ENCODE peak calls at places on chromosomes 1 and 21, in four cellular contexts. One of them, this sample, is unnamed. For H3K4me1, the result is how much of the 10 kb centered on the place peaks cover.

GRCh38 chr1:2479186-2479585 is 3.1 kb downstream of the PLCH2 start:
- DNase-seq in HCT116: no peak
- DNase-seq in neural progenitor cell: no peak
- DNase-seq in lung: no peak
- DNase-seq in this sample: no peak

GRCh38 chr1:18256318-18257235 is 149.0 kb downstream of the IGSF21 start:
- DNase-seq in HCT116: no peak
- DNase-seq in neural progenitor cell: peak
- DNase-seq in lung: peak
- DNase-seq in this sample: no peak

GRCh38 chr1:176717052-176717754 is 254.2 kb downstream of the PAPPA2 start:
- DNase-seq in HCT116: no peak
- DNase-seq in neural progenitor cell: no peak
- DNase-seq in lung: no peak
- DNase-seq in this sample: no peak

GRCh38 chr21:29333355-29333746 is 34.6 kb downstream of the BACH1 start:
- DNase-seq in HCT116: no peak
- DNase-seq in neural progenitor cell: no peak
- DNase-seq in lung: no peak
- DNase-seq in this sample: no peak

GRCh38 chr21:38505654-38506523 is 7.6 kb upstream of the ERG start:
- DNase-seq in HCT116: peak
- DNase-seq in neural progenitor cell: peak
- DNase-seq in lung: no peak
- DNase-seq in this sample: no peak

GRCh38 chr1:58864654-58865053 is 80.8 kb upstream of the JUN start:
- DNase-seq in HCT116: no peak
- DNase-seq in neural progenitor cell: no peak
- DNase-seq in lung: no peak
- DNase-seq in this sample: no peak

GRCh38 chr1:223747838-223748335 is 35.5 kb downstream of the CAPN2 start:
- DNase-seq in HCT116: no peak
- DNase-seq in neural progenitor cell: no peak
- DNase-seq in lung: peak
- DNase-seq in this sample: no peak

GRCh38 chr21:38343691-38344090 is 86.9 kb downstream of the KCNJ15 start:
- DNase-seq in HCT116: no peak
- DNase-seq in neural progenitor cell: no peak
- DNase-seq in lung: peak
- DNase-seq in this sample: peak

GRCh38 chr1:81007024-81007423 is 793.7 kb upstream of the ADGRL2 start:
- DNase-seq in HCT116: no peak
- DNase-seq in neural progenitor cell: no peak
- DNase-seq in lung: no peak
- DNase-seq in this sample: no peak

GRCh38 chr1:99146129-99146848 is 118.0 kb upstream of the PLPPR4 start:
- DNase-seq in HCT116: no peak
- DNase-seq in neural progenitor cell: no peak
- DNase-seq in lung: no peak
- DNase-seq in this sample: no peak

GRCh38 chr1:30166194-30166593 is 557.2 kb downstream of the MATN1 start:
- DNase-seq in HCT116: no peak
- DNase-seq in neural progenitor cell: no peak
- DNase-seq in lung: no peak
- DNase-seq in this sample: no peak

DNA sequence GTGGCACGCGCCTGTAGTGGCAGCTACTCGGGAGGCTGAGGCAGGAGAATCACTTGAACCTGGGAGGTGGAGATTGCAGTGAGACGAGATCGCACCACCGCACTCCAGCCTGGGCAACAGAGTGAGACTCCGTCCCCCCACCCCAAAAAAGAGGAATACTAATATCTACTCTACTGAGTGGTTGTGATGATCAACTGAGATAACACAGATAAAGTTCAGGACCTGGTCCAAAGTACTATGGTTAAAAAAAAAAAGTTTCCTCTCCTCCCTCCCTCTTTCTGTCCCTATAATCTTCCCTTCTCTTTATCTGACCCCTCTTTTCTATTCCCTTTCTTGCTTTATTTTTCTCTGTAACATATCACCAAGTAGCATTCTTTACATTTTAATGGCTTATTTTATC is 4.0 kb upstream of the RORC start:
- DNase-seq in HCT116: no peak
- DNase-seq in neural progenitor cell: no peak
- DNase-seq in lung: no peak
- DNase-seq in this sample: no peak
- H3K4me1 ChIP-seq in HCT116: half or more
- H3K4me1 ChIP-seq in neural progenitor cell: under half
- H3K4me1 ChIP-seq in lung: under half
- H3K4me1 ChIP-seq in this sample: under half

GRCh38 chr1:155205969-155206593 is 1.6 kb downstream of the THBS3 start:
- DNase-seq in HCT116: no peak
- DNase-seq in neural progenitor cell: no peak
- DNase-seq in lung: no peak
- DNase-seq in this sample: no peak

GRCh38 chr1:155208406-155208655 is 164 bp upstream of the MTX1 start:
- DNase-seq in HCT116: no peak
- DNase-seq in neural progenitor cell: no peak
- DNase-seq in lung: no peak
- DNase-seq in this sample: no peak

GRCh38 chr1:155208656-155209372 is at the start of gene MTX1:
- DNase-seq in HCT116: no peak
- DNase-seq in neural progenitor cell: peak
- DNase-seq in lung: peak
- DNase-seq in this sample: peak

GRCh38 chr1:155207578-155208405 is at the start of gene THBS3:
- DNase-seq in HCT116: no peak
- DNase-seq in neural progenitor cell: peak
- DNase-seq in lung: no peak
- DNase-seq in this sample: no peak

GRCh38 chr1:155206891-155207577 is 663 bp downstream of the THBS3 start:
- DNase-seq in HCT116: no peak
- DNase-seq in neural progenitor cell: peak
- DNase-seq in lung: peak
- DNase-seq in this sample: peak
- H3K4me3 ChIP-seq in HCT116: peak
- H3K4me3 ChIP-seq in neural progenitor cell: peak
- H3K4me3 ChIP-seq in lung: no peak
- H3K4me3 ChIP-seq in this sample: peak

GRCh38 chr1:160101037-160101716 is 2.8 kb upstream of the IGSF8 start:
- DNase-seq in HCT116: peak
- DNase-seq in neural progenitor cell: peak
- DNase-seq in lung: peak
- DNase-seq in this sample: peak

GRCh38 chr1:160097911-160098851 is at the start of gene IGSF8:
- DNase-seq in HCT116: peak
- DNase-seq in neural progenitor cell: peak
- DNase-seq in lung: peak
- DNase-seq in this sample: peak

GRCh38 chr1:160101717-160102522 is 3.5 kb upstream of the IGSF8 start:
- DNase-seq in HCT116: no peak
- DNase-seq in neural progenitor cell: no peak
- DNase-seq in lung: no peak
- DNase-seq in this sample: no peak

GRCh38 chr1:160097196-160097910 is 1.1 kb downstream of the IGSF8 start:
- DNase-seq in HCT116: no peak
- DNase-seq in neural progenitor cell: no peak
- DNase-seq in lung: no peak
- DNase-seq in this sample: no peak

GRCh38 chr1:160099716-160100375 is 1.4 kb upstream of the IGSF8 start:
- DNase-seq in HCT116: no peak
- DNase-seq in neural progenitor cell: no peak
- DNase-seq in lung: no peak
- DNase-seq in this sample: no peak
- H3K27ac ChIP-seq in HCT116: no peak
- H3K27ac ChIP-seq in neural progenitor cell: no peak
- H3K27ac ChIP-seq in lung: no peak
- H3K27ac ChIP-seq in this sample: peak

GRCh38 chr1:160096491-160097116 is 1.8 kb downstream of the IGSF8 start:
- DNase-seq in HCT116: no peak
- DNase-seq in neural progenitor cell: no peak
- DNase-seq in lung: no peak
- DNase-seq in this sample: peak

GRCh38 chr1:160094291-160094625 is 4.2 kb downstream of the IGSF8 start:
- DNase-seq in HCT116: no peak
- DNase-seq in neural progenitor cell: no peak
- DNase-seq in lung: no peak
- DNase-seq in this sample: no peak

GRCh38 chr1:160094806-160095205 is 3.6 kb downstream of the IGSF8 start:
- DNase-seq in HCT116: no peak
- DNase-seq in neural progenitor cell: no peak
- DNase-seq in lung: no peak
- DNase-seq in this sample: no peak

GRCh38 chr1:160095382-160096105 is 2.9 kb downstream of the IGSF8 start:
- DNase-seq in HCT116: no peak
- DNase-seq in neural progenitor cell: peak
- DNase-seq in lung: no peak
- DNase-seq in this sample: no peak

DNA sequence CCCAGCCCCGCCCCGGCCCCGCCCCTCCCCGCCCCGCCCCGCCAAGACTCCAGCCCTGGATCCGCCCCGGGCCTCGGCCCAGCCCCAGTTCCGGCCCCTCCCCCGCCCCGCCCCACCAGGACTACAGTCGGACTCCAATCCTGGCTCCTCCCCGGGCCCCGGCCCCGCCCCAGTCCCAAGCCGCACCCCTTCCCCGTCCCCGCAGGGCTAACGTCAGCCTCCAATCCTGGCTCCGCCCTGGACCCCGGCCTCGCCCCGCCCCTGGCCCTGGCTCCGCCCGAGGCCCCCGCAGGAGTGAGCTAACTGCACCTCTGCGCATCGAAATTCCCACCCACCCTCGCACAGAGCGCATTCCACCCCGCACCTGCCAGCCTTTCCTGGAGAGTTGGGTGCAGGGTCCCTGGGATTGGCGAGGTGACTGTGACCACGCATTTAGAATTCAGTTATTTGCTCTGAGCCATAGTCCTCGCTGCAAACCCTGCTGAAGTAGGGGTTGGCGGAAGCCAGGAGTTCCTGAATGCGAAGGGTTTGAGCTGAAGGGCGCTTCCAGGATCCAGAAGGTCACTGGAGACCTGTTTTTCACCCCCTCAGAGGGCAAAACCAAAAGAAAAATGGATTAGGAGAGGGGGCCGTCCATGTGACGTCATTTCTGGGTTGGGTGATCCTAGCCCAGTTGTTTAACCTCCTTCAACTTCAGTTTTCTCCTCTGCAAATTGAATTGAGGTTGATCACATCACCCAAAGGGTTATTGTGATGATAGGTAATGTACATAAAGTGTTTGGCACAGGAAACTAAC is 631 bp upstream of the IGSF8 start:
- DNase-seq in HCT116: peak
- DNase-seq in neural progenitor cell: peak
- DNase-seq in lung: peak
- DNase-seq in this sample: peak
- H3K4me1 ChIP-seq in HCT116: under half
- H3K4me1 ChIP-seq in neural progenitor cell: under half
- H3K4me1 ChIP-seq in lung: under half
- H3K4me1 ChIP-seq in this sample: under half

GRCh38 chr1:65149753-65150463 is 1.9 kb downstream of the AK4 start:
- DNase-seq in HCT116: no peak
- DNase-seq in neural progenitor cell: no peak
- DNase-seq in lung: no peak
- DNase-seq in this sample: no peak
- H3K4me3 ChIP-seq in HCT116: peak
- H3K4me3 ChIP-seq in neural progenitor cell: peak
- H3K4me3 ChIP-seq in lung: no peak
- H3K4me3 ChIP-seq in this sample: peak

GRCh38 chr1:84740050-84740714 is 49.9 kb upstream of the SSX2IP start:
- DNase-seq in HCT116: no peak
- DNase-seq in neural progenitor cell: no peak
- DNase-seq in lung: no peak
- DNase-seq in this sample: no peak
- H3K27ac ChIP-seq in HCT116: no peak
- H3K27ac ChIP-seq in neural progenitor cell: no peak
- H3K27ac ChIP-seq in lung: no peak
- H3K27ac ChIP-seq in this sample: no peak

DNA sequence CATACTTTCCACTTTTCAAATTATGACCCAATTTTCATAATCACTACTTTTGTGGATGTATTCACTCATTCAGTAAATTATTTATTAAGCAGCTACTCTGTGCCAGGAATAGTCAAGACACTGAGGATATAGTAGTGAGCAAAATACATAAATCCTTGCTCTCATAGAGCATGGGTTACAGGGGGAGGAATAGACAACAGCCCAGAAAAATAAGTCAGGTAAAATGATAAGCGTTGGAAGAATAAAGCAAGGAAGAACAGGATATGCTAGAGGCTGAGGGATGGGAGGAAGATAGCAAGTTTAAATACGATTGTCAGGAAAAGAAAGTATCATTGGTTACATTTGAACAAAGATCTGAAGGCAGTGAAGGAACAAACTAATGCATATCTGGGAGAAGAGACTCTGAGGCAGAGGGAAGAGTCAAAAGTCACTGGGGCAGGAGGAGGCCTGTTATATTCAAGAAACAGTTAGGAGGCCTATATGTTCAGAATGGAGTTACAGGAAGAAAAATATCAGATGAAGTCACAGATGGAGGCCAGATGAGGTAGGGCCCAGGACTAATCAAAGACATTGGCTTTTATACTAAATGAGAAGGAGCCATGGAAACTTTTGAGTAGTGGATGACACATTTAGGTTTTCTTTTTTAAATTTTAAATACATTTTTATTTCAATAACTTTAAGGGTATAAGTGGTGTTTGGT is 42.9 kb downstream of the SEC22B start:
- DNase-seq in HCT116: no peak
- DNase-seq in neural progenitor cell: no peak
- DNase-seq in lung: no peak
- DNase-seq in this sample: no peak
- H3K4me1 ChIP-seq in HCT116: under half
- H3K4me1 ChIP-seq in neural progenitor cell: under half
- H3K4me1 ChIP-seq in lung: under half
- H3K4me1 ChIP-seq in this sample: under half